ENCODE peak calls at places on chromosomes 5 and 9, in four cellular contexts. C, R, H and U are unnamed samples.

GRCh38 chr5:35220967-35221366 is 9.3 kb downstream of the PRLR start:
- DNase-seq in C (no peak), R (no peak), H (no peak), U (no peak)

GRCh38 chr9:74497750-74498615 is 848 bp downstream of the RORB start:
- DNase-seq in C (peak), R (peak), H (peak), U (no peak)

GRCh38 chr5:77322406-77322805 is 111.9 kb downstream of the PDE8B start:
- DNase-seq in H (no peak), R (no peak), C (no peak), U (no peak)

GRCh38 chr5:175382171-175382570 is 61.8 kb downstream of the DRD1 start:
- DNase-seq in H (no peak), R (no peak), C (no peak), U (no peak)

GRCh38 chr9:135650408-135650807 is 11.1 kb upstream of the GLT6D1 start:
- DNase-seq in C (no peak), H (no peak), R (no peak), U (no peak)

GRCh38 chr5:114949001-114949400 is 220.7 kb downstream of the TRIM36 start:
- DNase-seq in C (no peak), H (no peak), R (no peak), U (no peak)

GRCh38 chr5:150645070-150645700 is 4.7 kb downstream of the SYNPO start:
- DNase-seq in H (no peak), R (peak), C (peak), U (peak)

GRCh38 chr9:20087481-20087880 is 298.6 kb upstream of the SLC24A2 start:
- DNase-seq in C (no peak), H (no peak), R (peak), U (no peak)

GRCh38 chr9:84343111-84343521 is 2.6 kb upstream of the SLC28A3 start:
- DNase-seq in H (no peak), R (peak), C (no peak), U (peak)

GRCh38 chr9:87524061-87524460 is 26.4 kb downstream of the DAPK1 start:
- DNase-seq in H (no peak), C (no peak), R (no peak), U (no peak)

GRCh38 chr9:84832453-84832852 is 162.9 kb downstream of the NTRK2 start:
- DNase-seq in C (no peak), R (no peak), H (no peak), U (no peak)

GRCh38 chr5:95113489-95113888 is 171.4 kb downstream of the MCTP1 start:
- DNase-seq in R (peak), H (peak), C (no peak), U (peak)

GRCh38 chr9:13267743-13268142 is 11.7 kb downstream of the MPDZ start:
- DNase-seq in H (no peak), R (peak), C (no peak), U (peak)

GRCh38 chr5:103927739-103928138 is 365.1 kb upstream of the NUDT12 start:
- DNase-seq in H (no peak), C (no peak), R (no peak), U (no peak)

GRCh38 chr9:34179528-34180138 is 790 bp downstream of the UBAP1 start:
- DNase-seq in C (no peak), H (no peak), R (peak), U (peak)

GRCh38 chr5:143442398-143442797 is 38.9 kb upstream of the NR3C1 start:
- DNase-seq in R (peak), C (no peak), H (no peak), U (peak)

GRCh38 chr9:77839459-77840140 is 191.5 kb upstream of the GNA14 start:
- DNase-seq in H (no peak), R (peak), C (no peak), U (peak)

GRCh38 chr9:69173891-69174644 is at the start of gene TJP2:
- DNase-seq in C (peak), H (peak), R (peak), U (peak)

GRCh38 chr5:139856694-139857093 is 61.1 kb downstream of the PSD2 start:
- DNase-seq in R (no peak), C (no peak), H (no peak), U (no peak)

GRCh38 chr9:37996050-37996811 is 72.8 kb downstream of the SHB start:
- DNase-seq in R (no peak), H (no peak), C (no peak), U (no peak)

GRCh38 chr5:40551706-40552557 is 127.8 kb upstream of the PTGER4 start:
- DNase-seq in R (peak), H (no peak), C (no peak), U (peak)

GRCh38 chr5:134038143-134038542 is 33.4 kb upstream of the VDAC1 start:
- DNase-seq in H (no peak), R (no peak), C (no peak), U (no peak)

GRCh38 chr5:93909356-93909755 is 168.0 kb upstream of the POU5F2 start:
- DNase-seq in C (no peak), R (peak), H (no peak), U (no peak)

GRCh38 chr5:172554562-172554961 is 86.5 kb upstream of the NEURL1B start:
- DNase-seq in C (no peak), R (no peak), H (no peak), U (no peak)

GRCh38 chr5:98872679-98873078 is 56.1 kb downstream of the CHD1 start:
- DNase-seq in H (no peak), C (no peak), R (peak), U (peak)

GRCh38 chr5:7474821-7475403 is 79.0 kb downstream of the ADCY2 start:
- DNase-seq in C (no peak), R (no peak), H (peak), U (no peak)

GRCh38 chr5:26889810-26890209 is 148.6 kb downstream of the CDH9 start:
- DNase-seq in C (no peak), R (no peak), H (no peak), U (no peak)

GRCh38 chr5:119795768-119796167 is 166.4 kb downstream of the FAM170A start:
- DNase-seq in H (no peak), C (no peak), R (no peak), U (no peak)

GRCh38 chr9:70805953-70806352 is 315.5 kb downstream of the TRPM3 start:
- DNase-seq in C (no peak), H (no peak), R (no peak), U (no peak)

GRCh38 chr9:38375572-38375963 is 16.9 kb upstream of the ALDH1B1 start:
- DNase-seq in R (no peak), C (no peak), H (no peak), U (no peak)

GRCh38 chr5:60826653-60827052 is 17.4 kb downstream of the ELOVL7 start:
- DNase-seq in C (no peak), R (no peak), H (no peak), U (no peak)

GRCh38 chr5:139446956-139447779 is 7.8 kb upstream of the DNAJC18 start:
- DNase-seq in H (no peak), R (peak), C (peak), U (peak)

GRCh38 chr9:127554966-127555829 is 56.9 kb upstream of the STXBP1 start:
- DNase-seq in C (no peak), R (no peak), H (no peak), U (no peak)

DNA sequence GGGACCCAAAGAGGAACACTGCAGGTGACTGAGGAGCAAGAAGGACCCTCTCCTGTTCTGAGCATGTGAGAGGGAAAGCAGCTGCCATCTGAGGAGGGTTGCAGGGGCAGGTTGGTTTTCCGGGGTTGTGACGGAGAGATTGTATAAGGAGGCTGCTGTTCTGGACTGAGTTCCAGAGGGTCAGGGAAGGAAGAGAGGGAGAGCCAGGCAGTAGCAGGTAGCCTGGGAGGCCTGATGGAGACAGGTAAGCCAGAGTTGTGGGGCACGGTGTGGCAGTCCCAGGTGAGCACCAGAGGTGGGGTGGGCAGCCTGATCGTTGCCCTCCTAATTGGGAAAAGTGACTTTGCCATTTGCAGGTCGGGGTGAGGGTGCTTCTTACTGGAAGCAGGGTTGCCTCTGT is 9.8 kb downstream of the CCT5 start:
- DNase-seq in H (no peak), C (no peak), R (no peak), U (no peak)
- TF ChIP-seq CTCF in H (no peak), C (no peak), R (no peak), U (no peak)

GRCh38 chr9:126146254-126147145 is 180.1 kb upstream of the MVB12B start:
- DNase-seq in H (peak), C (no peak), R (no peak), U (no peak)
- TF ChIP-seq CTCF in H (peak), C (peak), R (peak), U (peak)

GRCh38 chr5:73444499-73445432 is 3.8 kb downstream of the FOXD1 start:
- DNase-seq in R (no peak), C (no peak), H (no peak), U (no peak)
- TF ChIP-seq CTCF in R (no peak), C (no peak), H (no peak), U (no peak)

DNA sequence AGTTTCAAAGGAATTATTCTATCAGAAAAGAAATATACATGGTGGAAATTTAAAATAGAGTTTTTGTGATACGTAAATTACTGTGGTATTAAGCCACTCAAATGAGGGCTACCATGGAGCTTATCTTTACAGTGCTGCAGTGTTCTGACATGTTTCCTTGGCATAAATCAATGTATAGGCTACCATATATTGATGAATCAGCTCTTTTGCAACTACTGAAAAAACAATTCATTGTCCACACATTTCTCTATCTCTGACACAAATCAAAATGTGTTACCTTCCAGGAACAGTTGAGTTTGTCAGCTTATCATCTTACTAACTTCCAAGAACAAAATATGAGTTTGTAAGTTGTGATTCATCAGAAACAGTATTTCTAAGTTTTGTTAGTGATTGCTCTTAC is 140.3 kb upstream of the CDH18 start:
- DNase-seq in C (no peak), R (no peak), H (no peak), U (no peak)
- TF ChIP-seq CTCF in C (no peak), R (no peak), H (no peak), U (no peak)

GRCh38 chr5:113513384-113514262 is at the start of gene YTHDC2:
- DNase-seq in C (peak), R (peak), H (peak), U (peak)
- TF ChIP-seq CTCF in C (peak), R (peak), H (no peak), U (no peak)

GRCh38 chr9:35599763-35600604 is 5.1 kb upstream of the TESK1 start:
- DNase-seq in H (peak), C (no peak), R (no peak), U (no peak)
- TF ChIP-seq CTCF in H (no peak), C (no peak), R (peak), U (peak)

GRCh38 chr9:94135222-94135621 is 51.0 kb downstream of the PTPDC1 start:
- DNase-seq in R (peak), C (no peak), H (no peak), U (peak)
- TF ChIP-seq CTCF in R (no peak), C (no peak), H (no peak), U (no peak)

GRCh38 chr5:53201746-53202145 is 92.2 kb upstream of the MOCS2 start:
- DNase-seq in C (no peak), R (no peak), H (no peak), U (no peak)
- TF ChIP-seq CTCF in C (no peak), R (peak), H (peak), U (peak)